ENCODE peak calls at places on chromosomes 13 and 19, in nine cellular contexts. F, E, J, V, R, D, Y, C and X are unnamed samples.

GRCh38 chr13:28034256-28034655 is 45.8 kb upstream of the URAD start:
- DNase-seq in F (no peak), E (no peak), J (no peak), V (no peak), R (no peak), D (no peak), Y (no peak), C (no peak), X (no peak)

GRCh38 chr19:55256562-55257460 is 2.0 kb downstream of the PPP6R1 start:
- DNase-seq in F (no peak), E (no peak), J (no peak), V (no peak), R (peak; percentile 21), D (no peak), Y (no peak), C (no peak), X (no peak)

GRCh38 chr19:52734340-52734892 is 428 bp downstream of the ZNF611 start:
- DNase-seq in F (no peak), E (no peak), J (no peak), V (no peak), R (peak; percentile 11), D (no peak), Y (no peak), C (no peak), X (no peak)

GRCh38 chr13:30143671-30144400 is 163.5 kb downstream of the KATNAL1 start:
- DNase-seq in F (no peak), E (no peak), J (no peak), V (no peak), R (peak; percentile 84), D (no peak), Y (no peak), C (no peak), X (no peak)

GRCh38 chr13:22596157-22596863 is 584.5 kb upstream of the SGCG start:
- DNase-seq in F (no peak), E (no peak), J (no peak), V (no peak), R (no peak), D (no peak), Y (no peak), C (no peak), X (no peak)

GRCh38 chr13:105925496-105925895 is 610.0 kb downstream of the EFNB2 start:
- DNase-seq in F (no peak), E (no peak), J (no peak), V (no peak), R (peak; percentile 94), D (no peak), Y (no peak), C (no peak), X (no peak)

GRCh38 chr19:7783991-7784421 is 21.0 kb downstream of the CLEC4M start:
- DNase-seq in F (peak; percentile 2), E (no peak), J (no peak), V (no peak), R (peak; percentile 76), D (no peak), Y (no peak), C (no peak), X (no peak)

GRCh38 chr19:48419158-48419920 is 25.9 kb downstream of the GRIN2D start:
- DNase-seq in F (no peak), E (peak; percentile 55), J (peak; percentile 15), V (peak; percentile 61), R (peak; percentile 42), D (peak; percentile 62), Y (no peak), C (peak; percentile 62), X (no peak)

GRCh38 chr13:22278336-22278929 is 607.6 kb downstream of the FGF9 start:
- DNase-seq in F (peak; percentile 34), E (peak; percentile 60), J (peak; percentile 21), V (peak; percentile 51), R (no peak), D (peak; percentile 55), Y (peak; percentile 74), C (peak; percentile 49), X (no peak)

GRCh38 chr13:84126671-84127171 is 244.4 kb upstream of the SLITRK1 start:
- DNase-seq in F (no peak), E (no peak), J (no peak), V (no peak), R (no peak), D (no peak), Y (peak; percentile 75), C (no peak), X (no peak)

GRCh38 chr13:77477299-77477848 is 58.1 kb upstream of the SCEL start:
- DNase-seq in F (peak; percentile 56), E (no peak), J (no peak), V (no peak), R (no peak), D (no peak), Y (no peak), C (no peak), X (no peak)

GRCh38 chr13:111609631-111610030 is 289.2 kb downstream of the TEX29 start:
- DNase-seq in F (no peak), E (no peak), J (no peak), V (no peak), R (no peak), D (no peak), Y (no peak), C (no peak), X (no peak)

GRCh38 chr13:111936267-111936925 is 130.6 kb upstream of the SOX1 start:
- DNase-seq in F (no peak), E (no peak), J (no peak), V (no peak), R (no peak), D (no peak), Y (no peak), C (no peak), X (no peak)

GRCh38 chr13:91042870-91043269 is 304.6 kb upstream of the MIR17HG start:
- DNase-seq in F (no peak), E (no peak), J (no peak), V (no peak), R (no peak), D (no peak), Y (no peak), C (no peak), X (no peak)

GRCh38 chr19:30393729-30394480 is 21.7 kb downstream of the ZNF536 start:
- DNase-seq in F (no peak), E (no peak), J (no peak), V (no peak), R (no peak), D (no peak), Y (no peak), C (no peak), X (no peak)

GRCh38 chr13:106532111-106532929 is 3.1 kb downstream of the EFNB2 start:
- DNase-seq in F (peak; percentile 30), E (no peak), J (no peak), V (no peak), R (peak; percentile 64), D (no peak), Y (no peak), C (no peak), X (no peak)

GRCh38 chr19:40601061-40601973 is at the start of gene LTBP4:
- DNase-seq in F (no peak), E (no peak), J (no peak), V (no peak), R (peak; percentile 51), D (no peak), Y (peak; percentile 20), C (no peak), X (no peak)

GRCh38 chr19:53333071-53333465 is 481 bp upstream of the ZNF845 start:
- DNase-seq in F (no peak), E (peak; percentile 0), J (peak; percentile 20), V (peak; percentile 3), R (no peak), D (peak; percentile 13), Y (no peak), C (peak; percentile 14), X (no peak)

GRCh38 chr19:33216198-33216830 is 9.3 kb downstream of the SLC7A10 start:
- DNase-seq in F (no peak), E (no peak), J (no peak), V (no peak), R (no peak), D (no peak), Y (no peak), C (no peak), X (no peak)

GRCh38 chr13:26132756-26133155 is 80.9 kb upstream of the SHISA2 start:
- DNase-seq in F (no peak), E (no peak), J (no peak), V (no peak), R (peak; percentile 33), D (no peak), Y (no peak), C (no peak), X (no peak)

GRCh38 chr13:50664961-50665360 is 178.5 kb downstream of the DLEU7 start:
- DNase-seq in F (no peak), E (no peak), J (no peak), V (no peak), R (no peak), D (no peak), Y (no peak), C (no peak), X (no peak)

GRCh38 chr13:56670563-56670962 is 470.2 kb upstream of the PRR20A start:
- DNase-seq in F (no peak), E (no peak), J (no peak), V (no peak), R (no peak), D (no peak), Y (no peak), C (no peak), X (no peak)

GRCh38 chr19:45448887-45449299 is 18.9 kb upstream of the FOSB start:
- DNase-seq in F (no peak), E (no peak), J (no peak), V (no peak), R (no peak), D (no peak), Y (no peak), C (no peak), X (no peak)

GRCh38 chr13:51000576-51001260 is 91.1 kb downstream of the RNASEH2B start:
- DNase-seq in F (no peak), E (no peak), J (no peak), V (no peak), R (peak; percentile 14), D (no peak), Y (peak; percentile 80), C (no peak), X (no peak)

GRCh38 chr19:32677657-32678056 is 2.0 kb downstream of the RGS9BP start:
- DNase-seq in F (no peak), E (no peak), J (no peak), V (no peak), R (peak; percentile 97), D (no peak), Y (no peak), C (no peak), X (no peak)

GRCh38 chr19:32396046-32396652 is 9.4 kb upstream of the DPY19L3 start:
- DNase-seq in F (no peak), E (no peak), J (no peak), V (no peak), R (no peak), D (no peak), Y (no peak), C (no peak), X (no peak)

GRCh38 chr19:11088508-11089253 is 582 bp upstream of the LDLR start:
- DNase-seq in F (no peak), E (no peak), J (no peak), V (no peak), R (no peak), D (no peak), Y (peak; percentile 14), C (no peak), X (no peak)

GRCh38 chr13:86974995-86975328 is 696.2 kb upstream of the SLITRK5 start:
- DNase-seq in F (no peak), E (no peak), J (no peak), V (no peak), R (no peak), D (no peak), Y (no peak), C (no peak), X (no peak)

GRCh38 chr19:23285948-23286347 is 35.8 kb upstream of the ZNF724 start:
- DNase-seq in F (no peak), E (no peak), J (no peak), V (no peak), R (no peak), D (no peak), Y (no peak), C (no peak), X (no peak)

GRCh38 chr19:17579523-17580244 is 24.2 kb downstream of the COLGALT1 start:
- DNase-seq in F (no peak), E (no peak), J (no peak), V (no peak), R (peak; percentile 63), D (no peak), Y (no peak), C (no peak), X (peak; percentile 33)

GRCh38 chr19:38843175-38843758 is 6.5 kb downstream of the HNRNPL start:
- DNase-seq in F (no peak), E (no peak), J (no peak), V (no peak), R (no peak), D (no peak), Y (no peak), C (no peak), X (no peak)